ENCODE peak calls at places on chromosomes 12 and 14, in nine cellular contexts. H, T, Y, D, C, R, S, G and U are unnamed samples.

GRCh38 chr14:76647699-76648298 is 113.5 kb upstream of the VASH1 start:
- DNase-seq in R (no peak), H (peak), C (peak), D (peak), S (peak), T (peak), G (peak), Y (peak), U (peak)

GRCh38 chr12:115456946-115457689 is 773.1 kb upstream of the TBX3 start:
- DNase-seq in D (no peak), R (no peak), T (no peak), H (no peak), S (no peak), G (no peak), Y (no peak), C (no peak), U (no peak)

GRCh38 chr14:34912182-34912581 is 37.0 kb upstream of the BAZ1A start:
- DNase-seq in D (no peak), G (no peak), T (no peak), H (no peak), S (no peak), C (no peak), Y (no peak), R (no peak), U (no peak)

GRCh38 chr14:80491562-80492139 is 280.3 kb upstream of the DIO2 start:
- DNase-seq in T (no peak), R (no peak), G (no peak), D (peak), C (no peak), H (no peak), S (no peak), Y (no peak), U (no peak)

GRCh38 chr12:45232771-45233372 is 17.0 kb downstream of the ANO6 start:
- DNase-seq in T (no peak), S (no peak), H (no peak), G (peak), Y (no peak), C (no peak), R (no peak), D (peak), U (no peak)

GRCh38 chr12:99810718-99811593 is 163.4 kb downstream of the GARIN6 start:
- DNase-seq in T (no peak), G (peak), S (no peak), H (no peak), C (no peak), R (no peak), Y (no peak), D (peak), U (peak)

GRCh38 chr14:22226381-22226780 is 362.6 kb downstream of the DAD1 start:
- DNase-seq in H (no peak), G (peak), D (no peak), Y (no peak), C (no peak), R (no peak), S (no peak), T (no peak), U (peak)

GRCh38 chr12:72074956-72075355 is 136.3 kb downstream of the TPH2 start:
- DNase-seq in G (no peak), C (no peak), H (no peak), S (no peak), D (no peak), R (no peak), T (no peak), Y (no peak), U (no peak)

GRCh38 chr12:108750471-108751402 is 19.4 kb upstream of the CORO1C start:
- DNase-seq in G (peak), Y (no peak), C (no peak), S (no peak), T (peak), D (peak), H (no peak), R (no peak), U (no peak)

GRCh38 chr14:36807727-36808126 is 146.1 kb downstream of the PAX9 start:
- DNase-seq in C (no peak), H (no peak), D (no peak), R (no peak), Y (no peak), T (no peak), S (no peak), G (no peak), U (no peak)

GRCh38 chr12:118391836-118392235 is 15.5 kb downstream of the SUDS3 start:
- DNase-seq in R (no peak), T (no peak), S (no peak), C (no peak), Y (no peak), D (no peak), H (no peak), G (no peak), U (no peak)

GRCh38 chr12:73352826-73353225 is 1080.7 kb downstream of the TRHDE start:
- DNase-seq in H (no peak), Y (no peak), G (no peak), D (no peak), C (no peak), T (no peak), S (no peak), R (no peak), U (no peak)

GRCh38 chr12:122028165-122028591 is 6.5 kb downstream of the BCL7A start:
- DNase-seq in D (peak), C (no peak), T (no peak), S (no peak), H (no peak), R (no peak), G (peak), Y (no peak), U (no peak)

GRCh38 chr12:2341051-2341751 is 288.4 kb downstream of the CACNA1C start:
- DNase-seq in D (no peak), G (no peak), S (no peak), R (no peak), Y (no peak), C (no peak), T (no peak), H (no peak), U (no peak)

GRCh38 chr12:130335517-130336392 is 1.9 kb upstream of the PIWIL1 start:
- DNase-seq in T (no peak), R (no peak), H (peak), S (peak), C (no peak), G (peak), Y (peak), D (peak), U (peak)

GRCh38 chr14:65940056-65940735 is 527.7 kb downstream of the FUT8 start:
- DNase-seq in G (no peak), T (no peak), C (no peak), D (no peak), S (no peak), R (no peak), H (peak), Y (peak), U (peak)

GRCh38 chr12:26123482-26123980 is 1.3 kb downstream of the BHLHE41 start:
- DNase-seq in R (no peak), C (no peak), S (no peak), D (peak), H (no peak), Y (no peak), T (no peak), G (peak), U (peak)

GRCh38 chr14:37508500-37508899 is 86.5 kb downstream of the FOXA1 start:
- DNase-seq in S (no peak), R (no peak), H (no peak), G (no peak), Y (no peak), T (no peak), D (peak), C (no peak), U (no peak)

GRCh38 chr14:89033756-89034155 is 209.3 kb downstream of the TTC8 start:
- DNase-seq in R (no peak), D (no peak), G (no peak), C (no peak), Y (no peak), S (no peak), T (no peak), H (no peak), U (no peak)

GRCh38 chr14:63438065-63438757 is 105.0 kb downstream of the PPP2R5E start:
- DNase-seq in D (peak), R (peak), H (peak), Y (no peak), S (peak), G (peak), T (peak), C (peak), U (peak)

GRCh38 chr12:63098851-63099250 is 52.1 kb downstream of the AVPR1A start:
- DNase-seq in Y (no peak), D (no peak), S (no peak), G (no peak), T (no peak), H (no peak), R (no peak), C (no peak), U (no peak)

GRCh38 chr14:59221558-59221957 is 33.1 kb downstream of the DAAM1 start:
- DNase-seq in D (peak), T (no peak), H (no peak), S (no peak), C (no peak), R (no peak), G (peak), Y (no peak), U (no peak)

GRCh38 chr12:52279683-52280318 is 5.4 kb downstream of the KRT86 start:
- DNase-seq in D (no peak), G (peak), H (no peak), C (no peak), R (no peak), S (no peak), T (peak), Y (no peak), U (no peak)

GRCh38 chr12:52278931-52279682 is 4.7 kb downstream of the KRT86 start:
- DNase-seq in H (peak), D (peak), T (peak), S (peak), G (peak), Y (peak), R (peak), C (peak), U (peak)

GRCh38 chr12:52280796-52281560 is 6.5 kb downstream of the KRT86 start:
- DNase-seq in G (peak), D (peak), C (peak), H (no peak), S (peak), T (peak), R (peak), Y (no peak), U (no peak)

GRCh38 chr12:52278530-52278929 is 4.1 kb downstream of the KRT86 start:
- DNase-seq in D (no peak), S (no peak), T (no peak), Y (no peak), C (no peak), R (no peak), G (no peak), H (no peak), U (no peak)

GRCh38 chr12:52280319-52280795 is 5.9 kb downstream of the KRT86 start:
- DNase-seq in H (no peak), G (peak), S (peak), D (peak), C (peak), R (no peak), Y (no peak), T (peak), U (no peak)
- TF ChIP-seq CTCF in H (no peak), G (no peak), S (no peak), D (no peak), C (no peak), R (no peak), Y (no peak), T (no peak), U (no peak)

GRCh38 chr12:12786716-12787601 is 1.5 kb downstream of the APOLD1 start:
- DNase-seq in S (peak), D (peak), G (peak), C (no peak), T (peak), R (peak), H (peak), Y (peak), U (peak)
- TF ChIP-seq CTCF in S (peak), D (peak), G (no peak), C (no peak), T (no peak), R (peak), H (no peak), Y (peak), U (no peak)

GRCh38 chr14:50667491-50668007 is 557 bp downstream of the SAV1 start:
- DNase-seq in Y (no peak), S (peak), D (no peak), R (no peak), G (no peak), T (no peak), C (no peak), H (peak), U (peak)
- TF ChIP-seq CTCF in Y (no peak), S (no peak), D (no peak), R (no peak), G (no peak), T (no peak), C (no peak), H (peak), U (no peak)

DNA sequence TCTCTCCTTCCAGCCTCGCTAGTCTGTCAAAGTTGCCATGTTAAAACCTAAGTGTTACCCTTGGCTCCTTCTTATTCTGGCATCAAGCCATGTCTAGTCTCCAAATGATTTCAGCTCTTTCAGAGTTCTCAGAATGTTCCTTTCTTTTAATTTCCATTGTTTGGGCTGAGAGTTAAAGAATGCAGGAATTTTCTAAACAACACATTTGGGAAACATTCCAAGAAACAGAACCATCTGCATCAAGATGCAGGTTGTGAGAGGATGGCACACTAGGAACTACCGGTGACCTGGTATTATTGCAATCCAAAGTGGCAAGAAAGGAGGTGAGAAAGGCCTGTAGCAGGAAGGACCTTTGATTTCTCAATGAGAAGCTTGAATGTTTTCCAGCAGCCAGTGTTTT is 30.1 kb downstream of the SLC35F4 start:
- DNase-seq in S (no peak), G (peak), H (no peak), D (peak), C (no peak), Y (no peak), R (no peak), T (no peak), U (no peak)
- TF ChIP-seq CTCF in S (no peak), G (no peak), H (no peak), D (no peak), C (no peak), Y (no peak), R (no peak), T (no peak), U (no peak)

DNA sequence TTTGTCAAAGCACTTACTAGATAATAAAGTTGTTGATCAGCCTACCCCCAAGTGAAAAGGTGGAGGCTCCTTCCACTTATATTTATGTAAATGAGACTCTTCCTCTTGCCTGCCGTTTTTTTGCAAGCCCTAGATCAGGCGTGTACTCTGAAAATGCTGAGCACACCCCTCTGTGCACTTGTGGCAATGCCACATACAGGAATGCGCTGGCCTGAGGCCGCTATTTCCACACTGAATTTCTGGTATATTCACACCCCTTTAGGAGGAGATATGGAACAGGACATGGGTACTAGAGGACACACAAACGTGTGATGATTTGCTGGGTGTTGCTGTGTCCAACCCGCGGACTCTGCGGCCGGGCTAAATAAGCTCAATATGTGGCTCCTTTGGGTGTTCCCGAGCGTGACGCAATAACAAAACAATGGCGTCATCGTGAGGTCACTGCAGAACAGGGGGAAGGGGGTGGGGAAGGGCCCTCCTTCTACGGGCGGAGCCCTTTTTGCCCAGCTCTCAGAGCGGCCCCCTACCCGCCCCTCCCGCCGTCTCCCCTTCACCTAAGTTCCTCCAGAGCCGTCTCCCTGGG is 554 bp upstream of the TSPAN31 start:
- DNase-seq in H (no peak), D (peak), R (peak), G (no peak), S (peak), Y (peak), C (no peak), T (peak), U (peak)
- TF ChIP-seq CTCF in H (no peak), D (no peak), R (no peak), G (no peak), S (no peak), Y (no peak), C (no peak), T (no peak), U (no peak)